ENCODE peak calls at places on chromosomes 2 and 18, in eight cellular contexts. N is GM23338; H is GM12865; C is activated CD4-positive, alpha-beta T cell treated with anti-CD3 and anti-CD28 coated beads, Interleukin-2, amount 50 U/mL, for 48 hours; L is lower leg skin; V is fibroblast of mammary gland; J is NCI-H2029 treated with DMSO at 0.1 percent for 48 hours; Q is T-helper 2 cell. O is an unnamed sample.

GRCh38 chr2:237626813-237627451 is 455 bp upstream of the LRRFIP1 start:
- DNase-seq in N (peak; percentile 74), H (no peak), C (no peak), L (no peak), V (no peak), J (no peak), Q (no peak), O (no peak)

GRCh38 chr2:169354244-169354643 is 8.1 kb downstream of the LRP2 start:
- DNase-seq in N (no peak), H (no peak), C (no peak), L (no peak), V (no peak), J (no peak), Q (no peak), O (no peak)

GRCh38 chr18:41075212-41075611 is 879.8 kb upstream of the PIK3C3 start:
- DNase-seq in N (no peak), H (no peak), C (no peak), L (no peak), V (peak; percentile 67), J (no peak), Q (no peak), O (no peak)

GRCh38 chr2:220569380-220569779 is 942.0 kb downstream of the SLC4A3 start:
- DNase-seq in N (no peak), H (no peak), C (no peak), L (no peak), V (no peak), J (peak; percentile 16), Q (no peak), O (no peak)

GRCh38 chr18:46810481-46811000 is 53.7 kb upstream of the ST8SIA5 start:
- DNase-seq in N (peak; percentile 49), H (no peak), C (no peak), L (no peak), V (peak; percentile 3), J (no peak), Q (no peak), O (peak; percentile 11)

GRCh38 chr18:55012041-55012440 is 52.8 kb upstream of the CCDC68 start:
- DNase-seq in N (peak; percentile 26), H (no peak), C (no peak), L (no peak), V (peak; percentile 33), J (no peak), Q (no peak), O (no peak)

GRCh38 chr2:26764078-26764887 is at the start of gene SLC35F6:
- DNase-seq in N (peak; percentile 89), H (peak; percentile 89), C (peak; percentile 81), L (peak; percentile 71), V (peak; percentile 63), J (peak; percentile 26), Q (peak; percentile 88), O (peak; percentile 78)

GRCh38 chr18:13482641-13482945 is 243.8 kb downstream of the FAM210A start:
- DNase-seq in N (no peak), H (no peak), C (no peak), L (no peak), V (no peak), J (no peak), Q (no peak), O (no peak)

GRCh38 chr2:217993817-217994459 is 8.9 kb downstream of the TNS1 start:
- DNase-seq in N (peak; percentile 85), H (peak; percentile 30), C (peak; percentile 67), L (no peak), V (peak; percentile 54), J (peak; percentile 3), Q (peak; percentile 24), O (peak; percentile 29)

GRCh38 chr18:11852048-11852341 is 782 bp downstream of the CHMP1B start:
- DNase-seq in N (no peak), H (no peak), C (no peak), L (no peak), V (no peak), J (no peak), Q (no peak), O (no peak)

GRCh38 chr18:23311346-23312103 is 141.6 kb upstream of the RIOK3 start:
- DNase-seq in N (no peak), H (no peak), C (no peak), L (no peak), V (peak; percentile 95), J (no peak), Q (no peak), O (peak; percentile 71)

GRCh38 chr2:160022162-160022561 is 40.3 kb downstream of the PLA2R1 start:
- DNase-seq in N (peak; percentile 59), H (peak; percentile 17), C (no peak), L (no peak), V (peak; percentile 18), J (no peak), Q (no peak), O (no peak)

GRCh38 chr18:45688834-45689233 is 35.1 kb upstream of the SLC14A1 start:
- DNase-seq in N (no peak), H (peak; percentile 57), C (peak; percentile 71), L (no peak), V (peak; percentile 25), J (no peak), Q (peak; percentile 68), O (no peak)

GRCh38 chr2:191974676-191975075 is 127.8 kb upstream of the CAVIN2 start:
- DNase-seq in N (no peak), H (no peak), C (no peak), L (no peak), V (no peak), J (no peak), Q (no peak), O (no peak)

GRCh38 chr2:158904620-158905177 is 63.7 kb upstream of the TANC1 start:
- DNase-seq in N (no peak), H (no peak), C (no peak), L (no peak), V (no peak), J (no peak), Q (no peak), O (no peak)

GRCh38 chr2:235834781-235835180 is 333.4 kb downstream of the GBX2 start:
- DNase-seq in N (no peak), H (no peak), C (no peak), L (no peak), V (no peak), J (no peak), Q (no peak), O (no peak)

GRCh38 chr2:142682528-142682927 is 194.9 kb upstream of the KYNU start:
- DNase-seq in N (no peak), H (peak; percentile 29), C (no peak), L (no peak), V (peak; percentile 50), J (no peak), Q (no peak), O (peak; percentile 32)

GRCh38 chr2:187580462-187581124 is 26.4 kb upstream of the TFPI start:
- DNase-seq in N (peak; percentile 80), H (peak; percentile 55), C (no peak), L (no peak), V (peak; percentile 87), J (peak; percentile 15), Q (peak; percentile 19), O (peak; percentile 79)

GRCh38 chr2:184067502-184067901 is 530.8 kb upstream of the ZNF804A start:
- DNase-seq in N (peak; percentile 42), H (no peak), C (no peak), L (no peak), V (no peak), J (no peak), Q (no peak), O (no peak)

GRCh38 chr18:26839609-26840008 is 25.9 kb downstream of the AQP4 start:
- DNase-seq in N (no peak), H (no peak), C (no peak), L (no peak), V (no peak), J (no peak), Q (no peak), O (no peak)

GRCh38 chr2:181250691-181251090 is 206.5 kb upstream of the ITGA4 start:
- DNase-seq in N (no peak), H (no peak), C (no peak), L (no peak), V (peak; percentile 68), J (no peak), Q (no peak), O (peak; percentile 23)

GRCh38 chr18:79804130-79804772 is 6.5 kb downstream of the KCNG2 start:
- DNase-seq in N (no peak), H (no peak), C (no peak), L (no peak), V (no peak), J (no peak), Q (no peak), O (no peak)

GRCh38 chr2:207768168-207768890 is 1.4 kb downstream of the FZD5 start:
- DNase-seq in N (peak; percentile 59), H (peak; percentile 63), C (peak; percentile 39), L (no peak), V (peak; percentile 39), J (no peak), Q (peak; percentile 50), O (peak; percentile 24)

GRCh38 chr2:127560201-127560928 is 24.9 kb downstream of the MYO7B start:
- DNase-seq in N (no peak), H (no peak), C (no peak), L (no peak), V (peak; percentile 13), J (no peak), Q (no peak), O (peak; percentile 75)

GRCh38 chr2:188765522-188765921 is 208.7 kb upstream of the COL3A1 start:
- DNase-seq in N (peak; percentile 52), H (peak; percentile 22), C (no peak), L (no peak), V (peak; percentile 61), J (no peak), Q (peak; percentile 5), O (peak; percentile 76)

GRCh38 chr2:31962757-31963361 is 47.9 kb downstream of the MEMO1 start:
- DNase-seq in N (no peak), H (peak; percentile 45), C (peak; percentile 64), L (peak; percentile 21), V (no peak), J (no peak), Q (peak; percentile 90), O (no peak)

GRCh38 chr2:170770304-170771048 is at the start of gene ERICH2:
- DNase-seq in N (peak; percentile 95), H (peak; percentile 82), C (peak; percentile 72), L (peak; percentile 39), V (peak; percentile 50), J (peak; percentile 25), Q (peak; percentile 81), O (peak; percentile 42)

GRCh38 chr2:195737531-195738162 is 80.6 kb downstream of the SLC39A10 start:
- DNase-seq in N (no peak), H (no peak), C (no peak), L (no peak), V (peak; percentile 74), J (no peak), Q (no peak), O (peak; percentile 5)

GRCh38 chr18:260547-260946 is 7.3 kb downstream of the THOC1 start:
- DNase-seq in N (no peak), H (no peak), C (no peak), L (no peak), V (no peak), J (no peak), Q (no peak), O (no peak)

GRCh38 chr2:101113441-101114267 is 37.5 kb downstream of the TBC1D8 start:
- DNase-seq in N (peak; percentile 81), H (peak; percentile 38), C (no peak), L (peak; percentile 73), V (peak; percentile 99), J (peak; percentile 73), Q (no peak), O (peak; percentile 85)

GRCh38 chr18:58785171-58785805 is 79.4 kb upstream of the ZNF532 start:
- DNase-seq in N (no peak), H (no peak), C (no peak), L (peak; percentile 49), V (peak; percentile 79), J (no peak), Q (no peak), O (peak; percentile 80)

GRCh38 chr2:95056461-95057459 is 31.3 kb downstream of the MAL start:
- DNase-seq in N (no peak), H (no peak), C (no peak), L (no peak), V (no peak), J (no peak), Q (no peak), O (no peak)

GRCh38 chr18:79679552-79680099 is at the start of gene CTDP1:
- DNase-seq in N (peak; percentile 95), H (peak; percentile 96), C (peak; percentile 87), L (peak; percentile 87), V (peak; percentile 89), J (no peak), Q (peak; percentile 97), O (peak; percentile 89)

GRCh38 chr2:117536139-117536538 is 278.4 kb upstream of the DDX18 start:
- DNase-seq in N (peak; percentile 70), H (no peak), C (no peak), L (no peak), V (no peak), J (no peak), Q (no peak), O (no peak)

O was measured in LHCN-M2.